ENCODE peak calls at places on chromosome 15, in seven cellular contexts. N is IMR-90, V is mucosa of descending colon, T is thoracic aorta, X is upper lobe of right lung, E is lung, R is adrenal gland. Y is an unnamed sample.

GRCh38 chr15:84400820-84401219 is 165.2 kb downstream of the GOLGA6L4 start:
- DNase-seq in N (no peak), V (no peak), T (no peak), X (peak), E (no peak), R (no peak), Y (peak)

GRCh38 chr15:69568621-69569020 is 116.0 kb downstream of the RPLP1 start:
- DNase-seq in N (peak), V (no peak), T (peak), X (no peak), E (no peak), R (peak), Y (no peak)

GRCh38 chr15:68501616-68502015 is 69.7 kb upstream of the ITGA11 start:
- DNase-seq in N (no peak), V (no peak), T (no peak), X (no peak), E (no peak), R (no peak), Y (no peak)

GRCh38 chr15:36301931-36302330 is 277.5 kb upstream of the CDIN1 start:
- DNase-seq in N (no peak), V (no peak), T (no peak), X (no peak), E (no peak), R (no peak), Y (no peak)

GRCh38 chr15:37058316-37058985 is 41.9 kb downstream of the MEIS2 start:
- DNase-seq in N (no peak), V (no peak), T (no peak), X (no peak), E (no peak), R (no peak), Y (no peak)

GRCh38 chr15:45583731-45584639 is 3.2 kb upstream of the BLOC1S6 start:
- DNase-seq in N (no peak), V (no peak), T (no peak), X (no peak), E (peak), R (peak), Y (no peak)

GRCh38 chr15:98916826-98917225 is 90.8 kb downstream of the PGPEP1L start:
- DNase-seq in N (no peak), V (no peak), T (no peak), X (no peak), E (no peak), R (no peak), Y (no peak)

GRCh38 chr15:49675051-49675450 is 54.2 kb downstream of the DTWD1 start:
- DNase-seq in N (peak), V (no peak), T (no peak), X (no peak), E (no peak), R (no peak), Y (no peak)

GRCh38 chr15:25175789-25176615 is 221.2 kb downstream of the SNRPN start:
- DNase-seq in N (no peak), V (no peak), T (no peak), X (peak), E (peak), R (no peak), Y (no peak)

GRCh38 chr15:76342046-76342381 is 5.4 kb downstream of the ISL2 start:
- DNase-seq in N (no peak), V (no peak), T (no peak), X (no peak), E (no peak), R (no peak), Y (no peak)

GRCh38 chr15:79989682-79990081 is 18.7 kb upstream of the BCL2A1 start:
- DNase-seq in N (peak), V (no peak), T (no peak), X (peak), E (no peak), R (peak), Y (no peak)

GRCh38 chr15:79170256-79170664 is 79.7 kb upstream of the RASGRF1 start:
- DNase-seq in N (no peak), V (no peak), T (no peak), X (no peak), E (no peak), R (no peak), Y (peak)

GRCh38 chr15:32994810-32995424 is 199.6 kb downstream of the FMN1 start:
- DNase-seq in N (peak), V (no peak), T (no peak), X (no peak), E (no peak), R (no peak), Y (no peak)

GRCh38 chr15:70875001-70875782 is 17.0 kb downstream of the THAP10 start:
- DNase-seq in N (peak), V (no peak), T (no peak), X (no peak), E (no peak), R (no peak), Y (no peak)

GRCh38 chr15:23877502-23878412 is 190.7 kb upstream of the NDN start:
- DNase-seq in N (no peak), V (peak), T (no peak), X (peak), E (peak), R (peak), Y (no peak)

GRCh38 chr15:66252411-66253295 is 897 bp downstream of the MEGF11 start:
- DNase-seq in N (no peak), V (peak), T (no peak), X (peak), E (peak), R (peak), Y (no peak)

GRCh38 chr15:34122771-34123183 is 20.9 kb downstream of the PGBD4 start:
- DNase-seq in N (peak), V (no peak), T (no peak), X (no peak), E (no peak), R (no peak), Y (no peak)

GRCh38 chr15:37490707-37491106 is 390.4 kb upstream of the MEIS2 start:
- DNase-seq in N (no peak), V (no peak), T (no peak), X (no peak), E (no peak), R (no peak), Y (no peak)

GRCh38 chr15:77410701-77411613 is 8.9 kb downstream of the PEAK1 start:
- DNase-seq in N (no peak), V (no peak), T (no peak), X (no peak), E (no peak), R (no peak), Y (no peak)

GRCh38 chr15:67148196-67148701 is 82.8 kb downstream of the SMAD3 start:
- DNase-seq in N (peak), V (no peak), T (no peak), X (no peak), E (peak), R (no peak), Y (no peak)

GRCh38 chr15:69893863-69894262 is 203.9 kb downstream of the TLE3 start:
- DNase-seq in N (peak), V (peak), T (peak), X (no peak), E (peak), R (no peak), Y (no peak)

GRCh38 chr15:51888593-51889195 is 59.2 kb downstream of the TMOD3 start:
- DNase-seq in N (peak), V (no peak), T (no peak), X (no peak), E (no peak), R (no peak), Y (no peak)

GRCh38 chr15:76678766-76679165 is 226.4 kb downstream of the SCAPER start:
- DNase-seq in N (peak), V (no peak), T (no peak), X (no peak), E (no peak), R (no peak), Y (no peak)

GRCh38 chr15:75073197-75073596 is 49.8 kb downstream of the PPCDC start:
- DNase-seq in N (no peak), V (no peak), T (no peak), X (no peak), E (no peak), R (no peak), Y (no peak)

GRCh38 chr15:76433798-76434400 is 97.3 kb downstream of the ISL2 start:
- DNase-seq in N (peak), V (no peak), T (no peak), X (no peak), E (no peak), R (no peak), Y (no peak)

DNA sequence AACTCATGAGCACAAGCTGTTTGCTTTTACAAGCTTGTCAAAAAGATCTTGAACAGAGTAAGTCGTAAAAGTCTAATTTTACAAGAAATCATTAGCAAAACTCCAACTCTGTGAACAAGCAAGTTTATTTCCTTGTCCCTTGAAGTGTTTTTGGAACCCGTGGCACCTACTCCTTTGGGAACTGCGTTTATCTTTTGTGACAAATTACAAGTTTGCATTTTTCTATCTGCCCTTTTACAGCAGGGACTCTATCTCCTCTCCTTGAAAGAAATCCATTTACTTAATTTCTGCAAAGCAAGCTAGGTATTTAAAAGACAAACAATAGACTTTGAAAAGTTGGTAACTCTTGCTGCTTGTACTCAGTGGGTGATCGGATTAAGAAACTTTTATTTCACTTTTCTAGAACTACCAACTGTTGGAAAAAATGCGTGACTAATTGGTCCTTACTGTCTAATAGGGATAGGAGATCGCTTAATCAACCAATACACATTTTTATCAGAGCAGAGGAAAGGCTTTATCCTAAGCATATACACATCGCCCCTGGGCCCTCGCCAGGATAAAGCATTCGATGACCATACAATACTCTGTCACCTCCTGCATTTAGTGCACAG is 1.9 kb downstream of the PRTG start:
- DNase-seq in N (no peak), V (no peak), T (no peak), X (no peak), E (no peak), R (no peak), Y (no peak)
- H3K4me3 ChIP-seq in N (no peak), V (no peak), T (peak), X (peak), E (peak), R (no peak), Y (peak)

GRCh38 chr15:63260786-63261185 is 16.6 kb upstream of the APH1B start:
- DNase-seq in N (no peak), V (no peak), T (no peak), X (no peak), E (no peak), R (no peak), Y (no peak)
- H3K4me3 ChIP-seq in N (no peak), V (no peak), T (no peak), X (no peak), E (no peak), R (no peak), Y (no peak)

DNA sequence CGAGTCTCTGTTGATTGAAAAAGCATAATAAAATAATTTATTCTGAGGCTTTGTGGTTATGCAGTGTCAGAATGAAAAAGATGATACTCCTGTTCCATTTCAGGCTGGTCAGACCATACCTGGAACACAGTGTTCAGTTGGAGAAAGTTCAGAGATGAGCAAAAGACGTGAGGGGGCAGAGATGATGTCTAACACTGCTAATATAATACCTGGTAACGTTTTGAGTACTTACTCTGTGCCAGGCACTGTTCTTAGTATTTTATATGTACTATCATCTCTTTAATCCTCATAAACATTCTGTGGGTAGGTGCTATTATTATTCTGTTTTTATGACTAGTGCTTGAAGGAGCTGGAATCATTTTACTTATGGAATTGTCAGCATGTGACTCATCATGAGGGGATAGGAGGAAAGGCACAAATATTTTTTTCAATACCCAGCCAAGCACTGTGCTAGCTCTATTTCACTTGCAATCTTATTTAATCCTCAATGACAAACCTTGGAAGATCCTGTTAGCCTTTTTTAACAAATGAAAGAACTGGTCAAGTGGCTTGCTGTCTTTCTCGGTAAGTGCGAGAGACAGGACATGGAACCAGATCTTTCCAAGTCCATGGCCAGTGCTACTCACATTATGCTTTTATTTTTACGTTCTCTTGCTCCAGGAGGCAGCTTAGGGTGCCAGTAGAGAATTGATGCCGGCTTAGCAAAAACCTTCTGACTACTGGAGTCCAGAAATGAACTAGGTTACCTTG is 31.9 kb downstream of the IQGAP1 start:
- DNase-seq in N (peak), V (no peak), T (no peak), X (no peak), E (no peak), R (no peak), Y (no peak)
- H3K4me3 ChIP-seq in N (peak), V (no peak), T (peak), X (no peak), E (no peak), R (no peak), Y (peak)

GRCh38 chr15:101046826-101047225 is 127.7 kb downstream of the LRRK1 start:
- DNase-seq in N (no peak), V (no peak), T (no peak), X (no peak), E (peak), R (no peak), Y (no peak)
- H3K4me3 ChIP-seq in N (no peak), V (no peak), T (no peak), X (no peak), E (no peak), R (no peak), Y (no peak)

DNA sequence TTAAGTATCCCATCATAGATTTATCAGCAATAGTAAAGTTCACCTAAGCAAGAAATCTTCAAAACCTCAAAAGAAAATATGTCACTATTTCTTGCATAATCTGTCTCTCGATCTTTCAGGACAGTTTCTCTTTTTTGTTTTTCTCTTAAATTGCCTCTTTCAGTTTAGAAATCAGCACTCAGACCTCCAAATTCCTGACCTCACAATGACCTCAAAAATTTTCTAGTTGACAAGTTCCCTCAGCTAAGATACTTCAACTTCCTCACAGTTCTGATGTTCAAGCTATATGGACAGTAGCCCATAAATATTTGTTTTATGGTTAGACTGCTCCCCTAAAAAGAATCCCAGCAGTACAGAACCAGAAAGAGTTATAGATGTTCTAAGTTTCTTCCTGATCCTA is 24.1 kb downstream of the SLC24A5 start:
- DNase-seq in N (peak), V (no peak), T (no peak), X (no peak), E (no peak), R (no peak), Y (no peak)
- H3K4me3 ChIP-seq in N (no peak), V (no peak), T (peak), X (no peak), E (no peak), R (no peak), Y (no peak)

GRCh38 chr15:73369073-73369694 is 426 bp upstream of the HCN4 start:
- DNase-seq in N (no peak), V (no peak), T (no peak), X (no peak), E (no peak), R (no peak), Y (no peak)
- H3K4me3 ChIP-seq in N (no peak), V (no peak), T (peak), X (no peak), E (no peak), R (no peak), Y (peak)

GRCh38 chr15:94930441-94930840 is 699.1 kb downstream of the MCTP2 start:
- DNase-seq in N (no peak), V (no peak), T (no peak), X (no peak), E (no peak), R (no peak), Y (no peak)
- H3K4me3 ChIP-seq in N (no peak), V (no peak), T (no peak), X (no peak), E (no peak), R (no peak), Y (no peak)

DNA sequence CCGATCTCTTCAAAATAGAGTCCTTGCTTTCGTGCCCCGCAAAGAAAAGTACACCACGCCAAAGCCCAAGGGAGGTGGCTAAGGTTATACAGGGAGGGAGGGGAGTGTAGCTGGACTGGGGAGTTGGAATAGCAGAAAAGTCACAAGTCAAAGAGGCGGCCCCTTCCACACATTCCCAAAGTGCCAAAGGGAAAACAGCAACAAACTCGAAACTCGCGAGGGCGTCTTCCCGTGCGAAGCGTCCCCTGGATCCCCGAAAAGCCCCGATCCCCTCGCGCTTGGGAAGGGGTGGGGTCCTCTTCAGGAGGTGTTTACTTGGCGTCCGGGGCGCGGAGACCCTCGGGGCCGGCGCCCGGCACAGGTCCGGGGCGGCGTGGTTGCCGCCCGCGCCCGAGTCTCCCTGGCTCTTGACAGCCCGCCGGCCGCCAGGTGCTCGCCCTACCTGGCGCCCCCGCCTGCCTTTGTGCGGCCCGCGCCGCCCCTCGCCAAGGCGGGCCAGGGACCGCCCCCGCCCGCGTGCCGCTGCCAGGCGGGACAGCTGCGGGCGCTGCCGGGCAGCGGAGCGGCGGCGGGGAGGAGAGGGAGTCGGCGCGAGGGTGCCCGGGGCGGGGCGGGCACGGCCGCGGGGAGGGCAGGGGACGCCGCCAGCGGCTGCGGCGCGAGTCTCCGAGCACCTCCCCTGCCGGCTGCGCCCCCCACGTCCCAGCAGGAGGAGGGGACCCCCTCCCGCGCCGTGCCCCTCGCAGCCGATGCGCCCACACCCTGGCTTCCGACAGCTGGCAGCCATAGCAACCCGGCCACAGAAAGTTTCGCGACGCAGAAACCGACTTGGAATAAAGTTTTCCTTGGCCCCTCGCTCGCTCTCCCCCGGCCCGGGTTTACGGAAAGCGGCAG is 966 bp downstream of the MYO1E start:
- DNase-seq in N (no peak), V (peak), T (no peak), X (peak), E (peak), R (peak), Y (peak)
- H3K4me3 ChIP-seq in N (peak), V (peak), T (peak), X (peak), E (peak), R (peak), Y (peak)